ENCODE peak calls at places on chromosomes 1 and 21, in ten cellular contexts. U, G, W, L, R, T, C, K, X and S are unnamed samples.

GRCh38 chr21:25925936-25926335 is 191.2 kb downstream of the GABPA start:
- DNase-seq in U (no peak), G (no peak), W (no peak), L (no peak), R (no peak), T (no peak), C (no peak), K (no peak), X (peak), S (no peak)

GRCh38 chr21:26093094-26093493 is 77.5 kb downstream of the APP start:
- DNase-seq in U (no peak), G (no peak), W (peak), L (no peak), R (no peak), T (no peak), C (no peak), K (no peak), X (peak), S (no peak)

GRCh38 chr1:42035205-42035829 is 116.6 kb upstream of the HIVEP3 start:
- DNase-seq in U (no peak), G (peak), W (peak), L (peak), R (peak), T (peak), C (no peak), K (no peak), X (peak), S (peak)

GRCh38 chr21:27572681-27573080 is 605.8 kb upstream of the ADAMTS5 start:
- DNase-seq in U (no peak), G (no peak), W (peak), L (no peak), R (no peak), T (no peak), C (no peak), K (peak), X (peak), S (peak)

GRCh38 chr1:184881941-184882648 is 92.2 kb downstream of the NIBAN1 start:
- DNase-seq in U (no peak), G (no peak), W (peak), L (peak), R (no peak), T (no peak), C (no peak), K (no peak), X (no peak), S (no peak)

GRCh38 chr1:234768569-234769283 is 158.7 kb upstream of the IRF2BP2 start:
- DNase-seq in U (peak), G (no peak), W (no peak), L (no peak), R (no peak), T (no peak), C (no peak), K (no peak), X (no peak), S (no peak)

GRCh38 chr1:227391871-227392270 is 73.6 kb upstream of the CDC42BPA start:
- DNase-seq in U (no peak), G (no peak), W (no peak), L (no peak), R (no peak), T (no peak), C (no peak), K (no peak), X (no peak), S (no peak)

GRCh38 chr1:1551524-1552262 is 11.3 kb upstream of the TMEM240 start:
- DNase-seq in U (no peak), G (no peak), W (no peak), L (no peak), R (no peak), T (no peak), C (no peak), K (no peak), X (no peak), S (no peak)